ENCODE peak calls at places on chromosome 16, in seven cellular contexts. O is A549, P is endothelial cell of umbilical vein, C is PC-9, H is IMR-90, E is GM23338, J is neural progenitor cell. U is an unnamed sample.

GRCh38 chr16:19542138-19542821 is 13.2 kb upstream of the VPS35L start:
- DNase-seq in E (no peak), C (no peak), J (no peak), O (no peak), H (no peak), P (no peak), U (no peak)

GRCh38 chr16:7333326-7333725 is 681 bp downstream of the RBFOX1 start:
- DNase-seq in J (no peak), H (no peak), O (no peak), E (no peak), P (no peak), C (no peak), U (no peak)

GRCh38 chr16:67723151-67723915 is 4.2 kb upstream of the GFOD2 start:
- DNase-seq in J (no peak), C (peak; percentile 79), O (no peak), E (no peak), P (no peak), H (peak; percentile 75), U (no peak)

GRCh38 chr16:67431077-67431804 is at the start of gene HSD11B2:
- DNase-seq in C (peak; percentile 53), H (peak; percentile 45), E (peak; percentile 83), P (peak; percentile 57), O (peak; percentile 62), J (peak; percentile 91), U (no peak)

GRCh38 chr16:86789621-86790051 is 211.3 kb downstream of the FOXL1 start:
- DNase-seq in O (no peak), P (no peak), C (no peak), E (no peak), H (peak; percentile 43), J (peak; percentile 74), U (no peak)

GRCh38 chr16:67499159-67499558 is 15.8 kb upstream of the AGRP start:
- DNase-seq in J (no peak), E (no peak), P (no peak), H (peak; percentile 19), C (no peak), O (no peak), U (no peak)

GRCh38 chr16:86975445-86975844 is 341.7 kb downstream of the C16orf95 start:
- DNase-seq in P (peak; percentile 87), J (peak; percentile 56), E (peak; percentile 82), O (peak; percentile 78), C (no peak), H (peak; percentile 95), U (no peak)

GRCh38 chr16:86566966-86567700 is 504 bp downstream of the FOXC2 start:
- DNase-seq in C (no peak), P (peak; percentile 68), J (peak; percentile 82), H (peak; percentile 62), E (peak; percentile 61), O (peak; percentile 48), U (no peak)

DNA sequence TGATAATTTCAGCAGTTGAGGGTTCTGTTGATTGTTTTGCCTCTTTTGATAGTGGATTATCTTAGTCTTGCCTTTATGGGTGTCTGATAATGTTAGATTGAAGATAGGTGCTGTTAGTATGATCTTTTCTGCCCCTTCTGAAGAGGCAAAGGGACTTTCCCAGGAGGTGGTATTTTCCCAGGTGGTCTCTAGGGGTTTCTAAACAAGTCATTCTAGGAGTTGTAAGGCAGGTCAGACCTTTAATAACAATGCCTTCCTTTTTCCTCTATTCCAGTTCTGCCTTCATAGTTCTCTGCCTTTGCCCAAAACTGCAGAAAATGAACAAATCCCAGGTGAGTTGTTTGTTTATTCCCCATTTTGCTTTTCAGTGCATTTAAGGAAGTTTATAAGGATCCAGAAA is 4.3 kb downstream of the ZFP1 start:
- DNase-seq in H (no peak), J (no peak), C (no peak), O (no peak), P (no peak), E (no peak), U (no peak)
- TF ChIP-seq CTCF in H (no peak), J (no peak), C (no peak), O (no peak), P (no peak), E (no peak), U (no peak)

GRCh38 chr16:28263305-28263704 is 29.0 kb upstream of the SBK1 start:
- DNase-seq in C (no peak), E (no peak), P (no peak), H (no peak), J (no peak), O (no peak), U (no peak)
- H3K4me2 ChIP-seq in C (no peak overlapping the region), E (no peak overlapping the region), P (no peak overlapping the region), H (no peak overlapping the region), J (no peak overlapping the region), O (no peak overlapping the region), U (no peak overlapping the region)

DNA sequence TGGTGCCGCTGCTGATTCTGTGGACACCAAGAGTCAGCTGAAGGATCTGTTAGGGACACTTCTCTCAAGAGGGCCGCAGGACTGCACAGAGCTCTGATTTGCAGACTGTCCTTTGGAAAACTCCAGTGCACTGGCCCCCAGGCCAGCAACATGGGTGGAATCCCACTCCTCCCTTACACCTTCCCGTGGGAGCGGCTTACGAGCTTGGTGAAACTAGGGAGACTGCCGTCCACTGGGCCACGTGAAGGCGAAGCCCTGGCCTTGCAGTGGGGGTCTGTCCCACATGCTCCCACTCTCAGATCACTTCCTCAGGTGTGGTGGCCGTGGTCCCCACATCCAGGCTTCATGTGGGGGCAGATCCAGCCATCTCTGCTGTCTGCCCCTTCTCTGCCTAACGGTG is 36.4 kb downstream of the PSME3IP1 start:
- DNase-seq in P (no peak), H (no peak), E (no peak), C (no peak), O (no peak), J (no peak), U (no peak)
- TF ChIP-seq CTCF in P (no peak), H (no peak), E (no peak), C (no peak), O (no peak), J (no peak), U (no peak)

GRCh38 chr16:13909069-13909468 is 10.9 kb upstream of the ERCC4 start:
- DNase-seq in E (no peak), C (no peak), J (no peak), P (no peak), H (no peak), O (no peak), U (no peak)

GRCh38 chr16:13907431-13907830 is 12.5 kb upstream of the ERCC4 start:
- DNase-seq in C (no peak), P (no peak), O (no peak), E (no peak), H (no peak), J (no peak), U (no peak)

GRCh38 chr16:13904179-13904691 is 15.7 kb upstream of the ERCC4 start:
- DNase-seq in O (no peak), E (no peak), P (no peak), C (no peak), H (no peak), J (no peak), U (no peak)

GRCh38 chr16:13909872-13910303 is 10.1 kb upstream of the ERCC4 start:
- DNase-seq in J (no peak), C (peak; percentile 54), H (peak; percentile 75), O (peak; percentile 49), E (no peak), P (peak; percentile 13), U (no peak)

DNA sequence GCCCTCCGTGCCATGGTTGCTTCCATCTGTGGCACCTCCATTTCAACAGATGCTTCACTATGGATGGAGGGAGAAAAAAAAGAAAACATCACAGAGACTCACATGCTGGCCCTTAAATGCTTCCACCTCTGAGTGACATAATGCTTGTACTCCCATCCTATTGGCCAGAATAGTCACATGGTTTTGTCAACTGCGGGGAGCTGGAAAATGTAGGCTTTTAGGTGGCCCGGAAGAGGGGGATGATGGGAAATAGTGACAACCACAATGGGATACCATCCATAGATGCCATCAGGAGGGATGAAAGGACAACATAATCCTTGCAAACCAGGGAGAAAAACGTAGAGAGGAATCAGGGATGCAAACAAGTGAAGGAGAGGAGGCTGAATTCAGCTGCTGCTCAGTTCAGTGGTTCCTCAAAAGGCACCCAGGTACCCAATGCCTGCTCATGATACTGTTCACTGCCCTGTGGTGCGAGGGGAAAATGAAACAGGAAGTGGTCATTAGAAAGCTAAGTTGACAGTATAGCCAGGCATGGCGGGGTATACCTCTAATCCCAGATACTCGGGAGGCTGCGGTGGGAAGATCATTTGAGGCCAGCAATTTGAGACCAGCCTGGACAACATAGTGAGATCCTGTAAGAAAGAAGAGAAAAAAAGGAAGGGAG is 13.4 kb upstream of the ERCC4 start:
- DNase-seq in O (peak; percentile 26), H (no peak), C (no peak), J (no peak), E (no peak), P (no peak), U (no peak)
- H3K4me2 ChIP-seq in O (peak overlapping the region; percentile 12), H (peak overlapping the region; percentile 64), C (peak overlapping the region; percentile 15), J (no peak overlapping the region), E (no peak overlapping the region), P (no peak overlapping the region), U (no peak overlapping the region)

GRCh38 chr16:50667497-50668367 is 13.4 kb downstream of the SNX20 start:
- DNase-seq in O (no peak), E (no peak), H (no peak), P (no peak), C (no peak), J (no peak), U (no peak)
- TF ChIP-seq CTCF in O (no peak), E (peak; percentile 27), H (no peak), P (no peak), C (no peak), J (no peak), U (peak; percentile 7)

U was measured in DND-41.